ENCODE peak calls at places on chromosomes 11 and 22, in nine cellular contexts. One of them, this sample, is unnamed.
A peak's percentile ranks its signal among the peaks of the same experiment; 100 is the strongest.

GRCh38 chr11:107496011-107496410 is 38.4 kb upstream of the CWF19L2 start:
- DNase-seq in cardiac muscle cell: no peak
- DNase-seq in GM06990: no peak
- DNase-seq in NCI-H748 treated with DMSO at 0.1 percent for 48 hours: no peak
- DNase-seq in SW480: no peak
- DNase-seq in adipocyte: peak; percentile 91
- DNase-seq in stimulated activated CD4-positive, alpha-beta T cell treated with anti-CD3 and anti-CD28 coated beads, TNF-alpha, amount 100 ng/mL, for 24 hours: no peak
- DNase-seq in neuronal stem cell: no peak
- DNase-seq in effector CD8-positive, alpha-beta T cell: no peak
- DNase-seq in this sample: no peak

GRCh38 chr11:38014405-38014804 is 1416.4 kb upstream of the RAG2 start:
- DNase-seq in SW480: no peak
- DNase-seq in stimulated activated CD4-positive, alpha-beta T cell treated with anti-CD3 and anti-CD28 coated beads, TNF-alpha, amount 100 ng/mL, for 24 hours: no peak
- DNase-seq in effector CD8-positive, alpha-beta T cell: no peak
- DNase-seq in GM06990: no peak
- DNase-seq in adipocyte: peak; percentile 57
- DNase-seq in neuronal stem cell: no peak
- DNase-seq in NCI-H748 treated with DMSO at 0.1 percent for 48 hours: no peak
- DNase-seq in cardiac muscle cell: no peak
- DNase-seq in this sample: peak; percentile 7

GRCh38 chr11:94638902-94639373 is 71.8 kb downstream of the PIWIL4 start:
- DNase-seq in cardiac muscle cell: no peak
- DNase-seq in GM06990: no peak
- DNase-seq in NCI-H748 treated with DMSO at 0.1 percent for 48 hours: no peak
- DNase-seq in stimulated activated CD4-positive, alpha-beta T cell treated with anti-CD3 and anti-CD28 coated beads, TNF-alpha, amount 100 ng/mL, for 24 hours: no peak
- DNase-seq in SW480: no peak
- DNase-seq in effector CD8-positive, alpha-beta T cell: no peak
- DNase-seq in adipocyte: peak; percentile 69
- DNase-seq in neuronal stem cell: no peak
- DNase-seq in this sample: peak; percentile 24

GRCh38 chr11:90717522-90717921 is 494.7 kb upstream of the CHORDC1 start:
- DNase-seq in effector CD8-positive, alpha-beta T cell: no peak
- DNase-seq in stimulated activated CD4-positive, alpha-beta T cell treated with anti-CD3 and anti-CD28 coated beads, TNF-alpha, amount 100 ng/mL, for 24 hours: no peak
- DNase-seq in neuronal stem cell: no peak
- DNase-seq in cardiac muscle cell: no peak
- DNase-seq in GM06990: no peak
- DNase-seq in adipocyte: no peak
- DNase-seq in SW480: no peak
- DNase-seq in NCI-H748 treated with DMSO at 0.1 percent for 48 hours: no peak
- DNase-seq in this sample: no peak

GRCh38 chr11:73399159-73400090 is 23.2 kb downstream of the RELT start:
- DNase-seq in cardiac muscle cell: no peak
- DNase-seq in SW480: no peak
- DNase-seq in effector CD8-positive, alpha-beta T cell: no peak
- DNase-seq in neuronal stem cell: no peak
- DNase-seq in NCI-H748 treated with DMSO at 0.1 percent for 48 hours: no peak
- DNase-seq in GM06990: no peak
- DNase-seq in stimulated activated CD4-positive, alpha-beta T cell treated with anti-CD3 and anti-CD28 coated beads, TNF-alpha, amount 100 ng/mL, for 24 hours: no peak
- DNase-seq in adipocyte: no peak
- DNase-seq in this sample: peak; percentile 57

GRCh38 chr11:8035225-8035846 is 45.7 kb upstream of the TUB start:
- DNase-seq in SW480: no peak
- DNase-seq in cardiac muscle cell: no peak
- DNase-seq in NCI-H748 treated with DMSO at 0.1 percent for 48 hours: no peak
- DNase-seq in GM06990: no peak
- DNase-seq in adipocyte: no peak
- DNase-seq in neuronal stem cell: no peak
- DNase-seq in stimulated activated CD4-positive, alpha-beta T cell treated with anti-CD3 and anti-CD28 coated beads, TNF-alpha, amount 100 ng/mL, for 24 hours: no peak
- DNase-seq in effector CD8-positive, alpha-beta T cell: no peak
- DNase-seq in this sample: no peak

GRCh38 chr22:39462443-39463147 is 5.8 kb downstream of the MGAT3 start:
- DNase-seq in stimulated activated CD4-positive, alpha-beta T cell treated with anti-CD3 and anti-CD28 coated beads, TNF-alpha, amount 100 ng/mL, for 24 hours: no peak
- DNase-seq in effector CD8-positive, alpha-beta T cell: no peak
- DNase-seq in NCI-H748 treated with DMSO at 0.1 percent for 48 hours: no peak
- DNase-seq in adipocyte: no peak
- DNase-seq in GM06990: peak; percentile 57
- DNase-seq in neuronal stem cell: no peak
- DNase-seq in cardiac muscle cell: peak; percentile 65
- DNase-seq in SW480: no peak
- DNase-seq in this sample: no peak

GRCh38 chr11:76791861-76792260 is 8.7 kb downstream of the TSKU start:
- DNase-seq in adipocyte: peak; percentile 88
- DNase-seq in effector CD8-positive, alpha-beta T cell: no peak
- DNase-seq in SW480: peak; percentile 67
- DNase-seq in neuronal stem cell: no peak
- DNase-seq in NCI-H748 treated with DMSO at 0.1 percent for 48 hours: no peak
- DNase-seq in GM06990: no peak
- DNase-seq in cardiac muscle cell: no peak
- DNase-seq in stimulated activated CD4-positive, alpha-beta T cell treated with anti-CD3 and anti-CD28 coated beads, TNF-alpha, amount 100 ng/mL, for 24 hours: no peak
- DNase-seq in this sample: no peak

GRCh38 chr11:69909561-69910518 is 90.6 kb upstream of the FGF3 start:
- DNase-seq in stimulated activated CD4-positive, alpha-beta T cell treated with anti-CD3 and anti-CD28 coated beads, TNF-alpha, amount 100 ng/mL, for 24 hours: no peak
- DNase-seq in NCI-H748 treated with DMSO at 0.1 percent for 48 hours: no peak
- DNase-seq in cardiac muscle cell: peak; percentile 53
- DNase-seq in adipocyte: peak; percentile 49
- DNase-seq in effector CD8-positive, alpha-beta T cell: no peak
- DNase-seq in GM06990: no peak
- DNase-seq in SW480: no peak
- DNase-seq in neuronal stem cell: no peak
- DNase-seq in this sample: peak; percentile 46

GRCh38 chr11:36135062-36135461 is 154.2 kb downstream of the COMMD9 start:
- DNase-seq in NCI-H748 treated with DMSO at 0.1 percent for 48 hours: no peak
- DNase-seq in neuronal stem cell: no peak
- DNase-seq in effector CD8-positive, alpha-beta T cell: no peak
- DNase-seq in SW480: no peak
- DNase-seq in stimulated activated CD4-positive, alpha-beta T cell treated with anti-CD3 and anti-CD28 coated beads, TNF-alpha, amount 100 ng/mL, for 24 hours: no peak
- DNase-seq in GM06990: no peak
- DNase-seq in cardiac muscle cell: no peak
- DNase-seq in adipocyte: no peak
- DNase-seq in this sample: no peak

GRCh38 chr11:23723861-23724260 is 773.0 kb upstream of the LUZP2 start:
- DNase-seq in cardiac muscle cell: no peak
- DNase-seq in SW480: no peak
- DNase-seq in adipocyte: no peak
- DNase-seq in GM06990: no peak
- DNase-seq in effector CD8-positive, alpha-beta T cell: no peak
- DNase-seq in NCI-H748 treated with DMSO at 0.1 percent for 48 hours: no peak
- DNase-seq in stimulated activated CD4-positive, alpha-beta T cell treated with anti-CD3 and anti-CD28 coated beads, TNF-alpha, amount 100 ng/mL, for 24 hours: no peak
- DNase-seq in neuronal stem cell: no peak
- DNase-seq in this sample: no peak

GRCh38 chr11:9796276-9796675 is 132.4 kb downstream of the SWAP70 start:
- DNase-seq in cardiac muscle cell: no peak
- DNase-seq in neuronal stem cell: no peak
- DNase-seq in stimulated activated CD4-positive, alpha-beta T cell treated with anti-CD3 and anti-CD28 coated beads, TNF-alpha, amount 100 ng/mL, for 24 hours: no peak
- DNase-seq in GM06990: no peak
- DNase-seq in SW480: no peak
- DNase-seq in effector CD8-positive, alpha-beta T cell: no peak
- DNase-seq in adipocyte: peak; percentile 46
- DNase-seq in NCI-H748 treated with DMSO at 0.1 percent for 48 hours: no peak
- DNase-seq in this sample: no peak

GRCh38 chr11:110518809-110519514 is 89.2 kb downstream of the FDX1 start:
- DNase-seq in effector CD8-positive, alpha-beta T cell: no peak
- DNase-seq in stimulated activated CD4-positive, alpha-beta T cell treated with anti-CD3 and anti-CD28 coated beads, TNF-alpha, amount 100 ng/mL, for 24 hours: no peak
- DNase-seq in GM06990: no peak
- DNase-seq in neuronal stem cell: no peak
- DNase-seq in SW480: no peak
- DNase-seq in adipocyte: peak; percentile 28
- DNase-seq in NCI-H748 treated with DMSO at 0.1 percent for 48 hours: no peak
- DNase-seq in cardiac muscle cell: no peak
- DNase-seq in this sample: no peak

GRCh38 chr11:64967376-64967775 is 4.5 kb downstream of the MAJIN start:
- DNase-seq in effector CD8-positive, alpha-beta T cell: no peak
- DNase-seq in stimulated activated CD4-positive, alpha-beta T cell treated with anti-CD3 and anti-CD28 coated beads, TNF-alpha, amount 100 ng/mL, for 24 hours: no peak
- DNase-seq in neuronal stem cell: no peak
- DNase-seq in SW480: no peak
- DNase-seq in adipocyte: no peak
- DNase-seq in NCI-H748 treated with DMSO at 0.1 percent for 48 hours: no peak
- DNase-seq in cardiac muscle cell: no peak
- DNase-seq in GM06990: no peak
- DNase-seq in this sample: no peak

GRCh38 chr11:2814751-2815150 is 70.8 kb downstream of the CDKN1C start:
- DNase-seq in stimulated activated CD4-positive, alpha-beta T cell treated with anti-CD3 and anti-CD28 coated beads, TNF-alpha, amount 100 ng/mL, for 24 hours: no peak
- DNase-seq in GM06990: no peak
- DNase-seq in neuronal stem cell: no peak
- DNase-seq in cardiac muscle cell: no peak
- DNase-seq in adipocyte: no peak
- DNase-seq in SW480: no peak
- DNase-seq in NCI-H748 treated with DMSO at 0.1 percent for 48 hours: no peak
- DNase-seq in effector CD8-positive, alpha-beta T cell: no peak
- DNase-seq in this sample: no peak

GRCh38 chr22:24725736-24726135 is 48.8 kb downstream of the PIWIL3 start:
- DNase-seq in cardiac muscle cell: no peak
- DNase-seq in NCI-H748 treated with DMSO at 0.1 percent for 48 hours: no peak
- DNase-seq in neuronal stem cell: no peak
- DNase-seq in SW480: no peak
- DNase-seq in effector CD8-positive, alpha-beta T cell: no peak
- DNase-seq in adipocyte: no peak
- DNase-seq in GM06990: no peak
- DNase-seq in stimulated activated CD4-positive, alpha-beta T cell treated with anti-CD3 and anti-CD28 coated beads, TNF-alpha, amount 100 ng/mL, for 24 hours: no peak
- DNase-seq in this sample: no peak

GRCh38 chr11:126339866-126340434 is 15.5 kb upstream of the ST3GAL4 start:
- DNase-seq in cardiac muscle cell: peak; percentile 34
- DNase-seq in effector CD8-positive, alpha-beta T cell: no peak
- DNase-seq in stimulated activated CD4-positive, alpha-beta T cell treated with anti-CD3 and anti-CD28 coated beads, TNF-alpha, amount 100 ng/mL, for 24 hours: no peak
- DNase-seq in SW480: no peak
- DNase-seq in adipocyte: no peak
- DNase-seq in GM06990: no peak
- DNase-seq in neuronal stem cell: no peak
- DNase-seq in NCI-H748 treated with DMSO at 0.1 percent for 48 hours: no peak
- DNase-seq in this sample: no peak

GRCh38 chr11:85021066-85021465 is 606.1 kb downstream of the DLG2 start:
- DNase-seq in adipocyte: no peak
- DNase-seq in GM06990: no peak
- DNase-seq in cardiac muscle cell: no peak
- DNase-seq in neuronal stem cell: no peak
- DNase-seq in effector CD8-positive, alpha-beta T cell: no peak
- DNase-seq in stimulated activated CD4-positive, alpha-beta T cell treated with anti-CD3 and anti-CD28 coated beads, TNF-alpha, amount 100 ng/mL, for 24 hours: no peak
- DNase-seq in SW480: no peak
- DNase-seq in NCI-H748 treated with DMSO at 0.1 percent for 48 hours: no peak
- DNase-seq in this sample: no peak

GRCh38 chr11:119067371-119068222 is at the start of gene VPS11:
- DNase-seq in adipocyte: peak; percentile 99
- DNase-seq in GM06990: peak; percentile 97
- DNase-seq in stimulated activated CD4-positive, alpha-beta T cell treated with anti-CD3 and anti-CD28 coated beads, TNF-alpha, amount 100 ng/mL, for 24 hours: peak; percentile 96
- DNase-seq in effector CD8-positive, alpha-beta T cell: peak; percentile 95
- DNase-seq in neuronal stem cell: peak; percentile 88
- DNase-seq in NCI-H748 treated with DMSO at 0.1 percent for 48 hours: peak; percentile 79
- DNase-seq in SW480: peak; percentile 94
- DNase-seq in cardiac muscle cell: peak; percentile 99
- DNase-seq in this sample: peak; percentile 99

GRCh38 chr11:79110308-79110707 is 330.5 kb downstream of the TENM4 start:
- DNase-seq in NCI-H748 treated with DMSO at 0.1 percent for 48 hours: no peak
- DNase-seq in stimulated activated CD4-positive, alpha-beta T cell treated with anti-CD3 and anti-CD28 coated beads, TNF-alpha, amount 100 ng/mL, for 24 hours: no peak
- DNase-seq in neuronal stem cell: no peak
- DNase-seq in adipocyte: no peak
- DNase-seq in SW480: no peak
- DNase-seq in effector CD8-positive, alpha-beta T cell: no peak
- DNase-seq in cardiac muscle cell: no peak
- DNase-seq in GM06990: no peak
- DNase-seq in this sample: no peak

GRCh38 chr11:109892321-109892794 is 200.8 kb upstream of the ZC3H12C start:
- DNase-seq in adipocyte: no peak
- DNase-seq in cardiac muscle cell: no peak
- DNase-seq in neuronal stem cell: no peak
- DNase-seq in stimulated activated CD4-positive, alpha-beta T cell treated with anti-CD3 and anti-CD28 coated beads, TNF-alpha, amount 100 ng/mL, for 24 hours: no peak
- DNase-seq in NCI-H748 treated with DMSO at 0.1 percent for 48 hours: no peak
- DNase-seq in GM06990: no peak
- DNase-seq in effector CD8-positive, alpha-beta T cell: no peak
- DNase-seq in SW480: no peak
- DNase-seq in this sample: no peak

GRCh38 chr11:70897429-70897828 is 354.9 kb downstream of the SHANK2 start:
- DNase-seq in neuronal stem cell: no peak
- DNase-seq in cardiac muscle cell: no peak
- DNase-seq in GM06990: no peak
- DNase-seq in effector CD8-positive, alpha-beta T cell: no peak
- DNase-seq in SW480: no peak
- DNase-seq in NCI-H748 treated with DMSO at 0.1 percent for 48 hours: no peak
- DNase-seq in adipocyte: no peak
- DNase-seq in stimulated activated CD4-positive, alpha-beta T cell treated with anti-CD3 and anti-CD28 coated beads, TNF-alpha, amount 100 ng/mL, for 24 hours: no peak
- DNase-seq in this sample: no peak